ENCODE peak calls at places on chromosomes 7 and 10, in four cellular contexts. W is fibroblast of lung, K is fibroblast of mammary gland, M is prostate gland. A is an unnamed sample.

GRCh38 chr7:85287126-85287825 is 100.4 kb upstream of the SEMA3D start:
- DNase-seq in W (peak), K (peak), M (no peak), A (no peak)

GRCh38 chr7:75815381-75816046 is 1.9 kb upstream of the CCL24 start:
- DNase-seq in W (no peak), K (no peak), M (no peak), A (no peak)

GRCh38 chr10:94138391-94138790 is 144.7 kb downstream of the PLCE1 start:
- DNase-seq in W (peak), K (peak), M (no peak), A (no peak)

GRCh38 chr10:88979153-88979562 is 11.4 kb upstream of the FAS start:
- DNase-seq in W (peak), K (peak), M (peak), A (no peak)

GRCh38 chr7:70728873-70729552 is 402.9 kb upstream of the GALNT17 start:
- DNase-seq in W (no peak), K (no peak), M (no peak), A (no peak)

GRCh38 chr10:47165711-47166404 is 134.1 kb upstream of the GDF10 start:
- DNase-seq in W (peak), K (peak), M (peak), A (no peak)

GRCh38 chr10:44393051-44393630 is 8.2 kb upstream of the CXCL12 start:
- DNase-seq in W (no peak), K (no peak), M (no peak), A (no peak)

GRCh38 chr7:24894670-24895221 is 85.2 kb downstream of the OSBPL3 start:
- DNase-seq in W (no peak), K (no peak), M (no peak), A (no peak)

GRCh38 chr10:115441907-115442520 is 348.8 kb downstream of the ATRNL1 start:
- DNase-seq in W (peak), K (no peak), M (no peak), A (peak)

GRCh38 chr7:129951076-129952011 is 1.4 kb downstream of the UBE2H start:
- DNase-seq in W (no peak), K (no peak), M (peak), A (no peak)

GRCh38 chr7:123580406-123581161 is 21.0 kb upstream of the ASB15 start:
- DNase-seq in W (peak), K (peak), M (no peak), A (no peak)

GRCh38 chr10:78382047-78382446 is 348.4 kb downstream of the RPS24 start:
- DNase-seq in W (no peak), K (no peak), M (no peak), A (no peak)

GRCh38 chr10:46216836-46217748 is 69.7 kb upstream of the ANTXRL start:
- DNase-seq in W (no peak), K (no peak), M (no peak), A (no peak)

GRCh38 chr7:102107474-102108104 is 179.1 kb upstream of the SH2B2 start:
- DNase-seq in W (no peak), K (no peak), M (no peak), A (no peak)

GRCh38 chr10:109894516-109894915 is 28.8 kb downstream of the XPNPEP1 start:
- DNase-seq in W (peak), K (peak), M (peak), A (peak)

GRCh38 chr10:104928733-104929132 is 287.6 kb downstream of the SORCS3 start:
- DNase-seq in W (no peak), K (no peak), M (no peak), A (no peak)

GRCh38 chr7:16646427-16647081 is 573 bp downstream of the BZW2 start:
- DNase-seq in W (peak), K (no peak), M (no peak), A (no peak)

GRCh38 chr10:8876171-8876570 is 821.7 kb downstream of the GATA3 start:
- DNase-seq in W (no peak), K (no peak), M (no peak), A (no peak)

GRCh38 chr7:14698239-14698638 is 204.3 kb downstream of the DGKB start:
- DNase-seq in W (peak), K (peak), M (no peak), A (no peak)

GRCh38 chr7:106010331-106010730 is 47.3 kb downstream of the CDHR3 start:
- DNase-seq in W (no peak), K (peak), M (no peak), A (no peak)

GRCh38 chr10:12634532-12634931 is 285.2 kb downstream of the CAMK1D start:
- DNase-seq in W (no peak), K (no peak), M (no peak), A (no peak)

GRCh38 chr10:30027057-30028005 is 32.1 kb downstream of the JCAD start:
- DNase-seq in W (no peak), K (no peak), M (no peak), A (no peak)

GRCh38 chr10:86710987-86711236 is 42.6 kb downstream of the LDB3 start:
- DNase-seq in W (no peak), K (no peak), M (no peak), A (no peak)

GRCh38 chr7:146655928-146656797 is 539.6 kb downstream of the CNTNAP2 start:
- DNase-seq in W (peak), K (no peak), M (no peak), A (no peak)

GRCh38 chr10:78333362-78334143 is 299.9 kb downstream of the RPS24 start:
- DNase-seq in W (no peak), K (no peak), M (peak), A (no peak)

GRCh38 chr7:4800926-4801838 is 25.8 kb downstream of the AP5Z1 start:
- DNase-seq in W (no peak), K (no peak), M (no peak), A (no peak)

GRCh38 chr7:57425969-57426628 is 23.9 kb upstream of the ZNF716 start:
- DNase-seq in W (no peak), K (no peak), M (no peak), A (no peak)

GRCh38 chr10:75404335-75405200 is 3.0 kb upstream of the ZNF503 start:
- DNase-seq in W (no peak), K (no peak), M (peak), A (no peak)

GRCh38 chr10:122019414-122019975 is 30.5 kb downstream of the TACC2 start:
- DNase-seq in W (no peak), K (no peak), M (peak), A (peak)

GRCh38 chr7:6385909-6386560 is 61.7 kb downstream of the DAGLB start:
- DNase-seq in W (no peak), K (no peak), M (no peak), A (no peak)

DNA sequence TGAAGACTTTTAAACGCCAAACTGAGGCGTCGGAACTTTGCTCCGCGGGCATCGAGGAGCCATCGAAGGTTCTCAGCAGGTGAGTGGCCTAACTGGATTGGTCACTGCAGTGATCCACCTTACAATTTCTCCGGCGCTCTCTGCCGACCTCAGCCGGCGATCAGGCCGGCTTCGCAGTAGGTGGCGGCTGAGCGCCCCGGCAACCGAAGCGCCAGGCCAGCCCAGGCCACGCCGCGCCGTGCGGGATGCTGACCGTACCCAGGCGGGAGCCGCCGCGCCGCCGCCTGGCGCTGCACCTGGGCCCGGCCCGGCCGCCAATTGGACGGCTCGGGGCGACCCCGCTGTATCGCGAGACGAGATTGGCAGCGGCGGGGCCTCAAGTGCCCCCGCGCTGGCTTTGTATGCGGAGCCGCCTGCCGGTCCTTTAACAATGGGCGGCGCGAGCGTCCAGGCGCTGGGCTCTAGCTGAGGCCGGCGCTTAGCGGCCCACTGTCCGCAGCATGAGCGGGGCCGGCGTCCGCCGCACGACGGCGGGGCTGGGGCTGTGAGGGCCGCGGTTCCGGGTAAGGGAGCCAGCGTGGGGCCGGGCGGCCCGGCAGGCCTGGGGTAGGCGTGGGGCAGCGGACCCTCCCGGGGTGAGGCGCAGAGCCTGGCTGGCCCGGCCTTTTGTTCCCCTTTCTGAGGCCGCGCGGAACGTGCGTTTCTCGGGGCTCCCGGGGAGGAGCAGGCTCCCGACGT is at the start of gene CCNJ:
- DNase-seq in W (peak), K (peak), M (peak), A (no peak)
- TF ChIP-seq CTCF in W (peak), K (no peak), M (no peak), A (no peak)

GRCh38 chr10:125231116-125231812 is 70.9 kb upstream of the CTBP2 start:
- DNase-seq in W (peak), K (peak), M (no peak), A (no peak)
- TF ChIP-seq CTCF in W (peak), K (peak), M (no peak), A (no peak)

GRCh38 chr7:27605689-27606269 is 56.9 kb downstream of the HIBADH start:
- DNase-seq in W (peak), K (peak), M (no peak), A (peak)
- TF ChIP-seq CTCF in W (peak), K (peak), M (no peak), A (peak)

GRCh38 chr7:107660381-107661080 is at the start of gene SLC26A4:
- DNase-seq in W (no peak), K (no peak), M (no peak), A (no peak)

GRCh38 chr7:107659666-107660065 is 962 bp upstream of the SLC26A4 start:
- DNase-seq in W (peak), K (peak), M (no peak), A (no peak)

GRCh38 chr7:107661865-107662379 is 1.3 kb downstream of the SLC26A4 start:
- DNase-seq in W (no peak), K (no peak), M (no peak), A (no peak)

GRCh38 chr7:107663196-107663595 is 2.6 kb downstream of the SLC26A4 start:
- DNase-seq in W (no peak), K (no peak), M (no peak), A (no peak)

DNA sequence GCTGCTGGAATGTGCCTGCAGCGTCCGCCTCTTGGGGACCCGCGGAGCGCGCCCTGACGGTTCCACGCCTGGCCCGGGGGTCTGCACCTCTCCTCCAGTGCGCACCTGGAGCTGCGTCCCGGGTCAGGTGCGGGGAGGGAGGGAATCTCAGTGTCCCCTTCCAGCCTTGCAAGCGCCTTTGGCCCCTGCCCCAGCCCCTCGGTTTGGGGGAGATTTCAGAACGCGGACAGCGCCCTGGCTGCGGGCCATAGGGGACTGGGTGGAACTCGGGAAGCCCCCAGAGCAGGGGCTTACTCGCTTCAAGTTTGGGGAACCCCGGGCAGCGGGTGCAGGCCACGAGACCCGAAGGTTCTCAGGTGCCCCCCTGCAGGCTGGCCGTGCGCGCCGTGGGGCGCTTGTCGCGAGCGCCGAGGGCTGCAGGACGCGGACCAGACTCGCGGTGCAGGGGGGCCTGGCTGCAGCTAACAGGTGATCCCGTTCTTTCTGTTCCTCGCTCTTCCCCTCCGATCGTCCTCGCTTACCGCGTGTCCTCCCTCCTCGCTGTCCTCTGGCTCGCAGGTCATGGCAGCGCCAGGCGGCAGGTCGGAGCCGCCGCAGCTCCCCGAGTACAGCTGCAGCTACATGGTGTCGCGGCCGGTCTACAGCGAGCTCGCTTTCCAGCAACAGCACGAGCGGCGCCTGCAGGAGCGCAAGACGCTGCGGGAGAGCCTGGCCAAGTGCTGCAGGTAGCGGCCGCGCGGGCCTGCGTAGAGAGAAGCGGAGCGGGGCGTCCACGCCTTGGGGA is 645 bp downstream of the SLC26A4 start:
- DNase-seq in W (peak), K (peak), M (peak), A (peak)
- TF ChIP-seq CTCF in W (peak), K (no peak), M (no peak), A (peak)